ENCODE peak calls at places on chromosomes 11 and 22, in six cellular contexts. H, G, R, A, F and Z are unnamed samples.

GRCh38 chr11:129589190-129589589 is 213.5 kb downstream of the BARX2 start:
- DNase-seq in A (no peak), H (peak; percentile 36), G (no peak), R (no peak), F (no peak), Z (no peak)

GRCh38 chr11:130188585-130189347 is 29.2 kb downstream of the ST14 start:
- DNase-seq in R (peak; percentile 45), H (no peak), A (no peak), G (no peak), F (no peak), Z (no peak)

GRCh38 chr11:73625690-73626318 is 20.6 kb upstream of the PLEKHB1 start:
- DNase-seq in F (no peak), G (peak; percentile 76), R (peak; percentile 73), A (peak; percentile 72), H (peak; percentile 83), Z (peak; percentile 86)

GRCh38 chr11:71527576-71528210 is 626 bp downstream of the KRTAP5-7 start:
- DNase-seq in G (no peak), H (no peak), A (no peak), R (no peak), F (no peak), Z (no peak)

GRCh38 chr11:76237914-76238313 is 31.6 kb upstream of the WNT11 start:
- DNase-seq in R (no peak), H (no peak), F (no peak), G (no peak), A (no peak), Z (no peak)

GRCh38 chr22:38413085-38414008 is 41.7 kb downstream of the KCNJ4 start:
- DNase-seq in H (no peak), F (peak; percentile 60), R (no peak), A (no peak), G (no peak), Z (no peak)

GRCh38 chr11:26976389-26976788 is 17.5 kb upstream of the FIBIN start:
- DNase-seq in G (no peak), F (no peak), A (no peak), R (no peak), H (no peak), Z (no peak)

GRCh38 chr11:72776117-72776843 is 17.6 kb downstream of the STARD10 start:
- DNase-seq in G (no peak), F (no peak), H (no peak), R (no peak), A (no peak), Z (no peak)

GRCh38 chr11:96708469-96708868 is 318.7 kb downstream of the JRKL start:
- DNase-seq in F (no peak), R (no peak), G (no peak), A (no peak), H (no peak), Z (no peak)

GRCh38 chr11:127675602-127676001 is 675.0 kb upstream of the KIRREL3 start:
- DNase-seq in F (no peak), R (no peak), H (no peak), A (no peak), G (no peak), Z (no peak)

GRCh38 chr22:34804588-34804987 is 261.4 kb upstream of the ISX start:
- DNase-seq in F (no peak), R (peak; percentile 1), H (no peak), A (no peak), G (peak; percentile 15), Z (no peak)

GRCh38 chr11:39304586-39304985 is 2154.9 kb downstream of the LRRC4C start:
- DNase-seq in G (no peak), A (no peak), H (no peak), F (no peak), R (no peak), Z (no peak)

GRCh38 chr11:107752954-107753822 is 41.3 kb upstream of the SLN start:
- DNase-seq in H (no peak), A (no peak), R (no peak), G (no peak), F (no peak), Z (no peak)

GRCh38 chr11:107756553-107756952 is 44.7 kb upstream of the SLN start:
- DNase-seq in R (no peak), A (no peak), F (no peak), H (no peak), G (no peak), Z (no peak)

GRCh38 chr11:107752508-107752907 is 40.7 kb upstream of the SLN start:
- DNase-seq in H (no peak), A (no peak), R (no peak), G (no peak), F (no peak), Z (no peak)

GRCh38 chr11:107757661-107758060 is 45.8 kb upstream of the SLN start:
- DNase-seq in F (no peak), A (no peak), G (no peak), H (no peak), R (no peak), Z (no peak)
- TF ChIP-seq CTCF in F (peak; percentile 8), A (peak; percentile 33), G (peak; percentile 20), H (no peak), R (peak; percentile 62), Z (no peak)

GRCh38 chr22:25764270-25765015 is 22.5 kb downstream of the MYO18B start:
- DNase-seq in G (no peak), H (no peak), F (no peak), A (no peak), R (no peak), Z (no peak)
- TF ChIP-seq CTCF in G (no peak), H (no peak), F (no peak), A (no peak), R (no peak), Z (no peak)

GRCh38 chr11:45180888-45181594 is 34.6 kb downstream of the PRDM11 start:
- DNase-seq in H (no peak), R (no peak), G (no peak), A (no peak), F (no peak), Z (peak; percentile 61)

GRCh38 chr11:45184640-45185039 is 38.2 kb downstream of the PRDM11 start:
- DNase-seq in A (no peak), R (no peak), H (no peak), F (no peak), G (no peak), Z (no peak)

GRCh38 chr11:45185228-45185729 is 38.8 kb downstream of the PRDM11 start:
- DNase-seq in R (no peak), G (no peak), A (no peak), F (no peak), H (no peak), Z (no peak)

GRCh38 chr11:45181595-45182550 is 35.4 kb downstream of the PRDM11 start:
- DNase-seq in G (no peak), A (no peak), H (no peak), R (no peak), F (no peak), Z (no peak)

GRCh38 chr11:45182902-45183301 is 36.5 kb downstream of the PRDM11 start:
- DNase-seq in A (no peak), G (no peak), F (no peak), R (peak; percentile 6), H (no peak), Z (no peak)
- TF ChIP-seq CTCF in A (peak; percentile 42), G (peak; percentile 46), F (peak; percentile 29), R (peak; percentile 67), H (peak; percentile 42), Z (no peak)

GRCh38 chr11:126186708-126187481 is 24.6 kb downstream of the RPUSD4 start:
- DNase-seq in R (no peak), H (no peak), A (no peak), G (no peak), F (no peak), Z (no peak)
- TF ChIP-seq CTCF in R (peak; percentile 56), H (no peak), A (peak; percentile 19), G (peak; percentile 31), F (peak; percentile 2), Z (no peak)

DNA sequence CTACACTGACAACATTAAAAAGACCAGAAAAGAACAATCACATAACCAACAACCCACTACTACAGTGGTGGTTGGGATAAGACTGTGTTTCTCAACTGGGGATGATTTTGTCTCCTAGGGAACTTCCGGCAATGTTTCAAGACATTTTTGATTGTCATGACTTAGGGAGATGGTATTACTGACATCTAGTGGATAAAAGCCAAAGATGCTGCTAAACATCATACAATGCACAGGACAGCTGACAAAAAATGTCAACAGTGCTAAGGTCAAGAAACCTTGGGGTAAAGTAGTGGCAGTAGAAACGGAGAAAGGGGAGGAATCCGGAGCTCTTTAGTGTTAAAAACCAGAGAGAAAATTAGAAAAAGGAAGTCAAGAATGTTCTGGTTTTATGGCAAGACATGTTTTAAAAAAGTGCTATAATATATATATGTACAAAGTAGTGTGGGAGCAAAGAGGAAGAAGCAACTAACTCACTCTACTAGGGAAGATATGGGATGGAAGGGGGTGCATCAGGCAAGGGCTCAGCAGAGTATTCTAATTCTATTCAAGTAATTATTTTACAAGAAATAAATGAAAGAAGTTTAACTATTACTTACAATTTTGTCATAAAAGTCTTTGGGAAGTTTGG is 37.2 kb downstream of the CKAP5 start:
- DNase-seq in F (no peak), G (peak; percentile 52), A (no peak), H (no peak), R (peak; percentile 65), Z (no peak)
- TF ChIP-seq CTCF in F (peak; percentile 73), G (peak; percentile 54), A (peak; percentile 66), H (no peak), R (peak; percentile 88), Z (no peak)

GRCh38 chr22:30649430-30650007 is 13.9 kb downstream of the SLC35E4 start:
- DNase-seq in G (no peak), F (no peak), A (no peak), R (no peak), H (no peak), Z (peak; percentile 82)
- TF ChIP-seq CTCF in G (no peak), F (peak; percentile 8), A (no peak), R (no peak), H (no peak), Z (no peak)